ENCODE peak calls at places on chromosomes 4 and X, in eight cellular contexts. L is NCI-H2029 treated with DMSO at 0.1 percent for 48 hours, H is AG10803, O is amniotic epithelial cell, C is NB4, J is mesothelial cell of epicardium, D is NCI-H1092, X is NCI-H748 treated with DMSO at 0.1 percent for 48 hours. E is an unnamed sample.
A peak's percentile ranks its signal among the peaks of the same experiment; 100 is the strongest.

GRCh38 chr4:80173387-80173786 is 23.9 kb upstream of the PRDM8 start:
- DNase-seq in J (no peak), C (peak; percentile 73), H (peak; percentile 85), X (no peak), O (peak; percentile 42), D (no peak), L (no peak), E (peak; percentile 96)

GRCh38 chr4:139084425-139085093 is 69.0 kb downstream of the NOCT start:
- DNase-seq in X (peak; percentile 72), D (peak; percentile 86), L (peak; percentile 69), H (no peak), C (no peak), O (no peak), J (no peak), E (no peak)

GRCh38 chrX:71941771-71942170 is 31.1 kb downstream of the NHSL2 start:
- DNase-seq in J (no peak), C (no peak), H (peak; percentile 70), O (peak; percentile 76), X (no peak), L (no peak), D (no peak), E (peak; percentile 85)

GRCh38 chr4:107877361-107877760 is 52.6 kb downstream of the SGMS2 start:
- DNase-seq in D (no peak), C (no peak), O (no peak), J (no peak), H (no peak), L (no peak), X (no peak), E (no peak)

GRCh38 chr4:84878541-84878940 is 87.9 kb downstream of the WDFY3 start:
- DNase-seq in C (no peak), L (no peak), H (peak; percentile 16), J (no peak), X (no peak), O (peak; percentile 27), D (no peak), E (peak; percentile 41)

GRCh38 chrX:53449632-53450031 is 15.5 kb upstream of the HSD17B10 start:
- DNase-seq in O (no peak), D (no peak), H (no peak), X (no peak), L (no peak), C (no peak), J (no peak), E (peak; percentile 53)

GRCh38 chr4:126364290-126364978 is 1049.7 kb downstream of the FAT4 start:
- DNase-seq in D (no peak), C (no peak), X (no peak), J (no peak), L (no peak), O (peak; percentile 64), H (peak; percentile 9), E (peak; percentile 10)

GRCh38 chr4:15021946-15022345 is 19.7 kb downstream of the CPEB2 start:
- DNase-seq in C (no peak), X (no peak), D (no peak), H (no peak), L (no peak), J (no peak), O (no peak), E (no peak)

GRCh38 chrX:50586407-50586806 is 115.8 kb upstream of the DGKK start:
- DNase-seq in J (no peak), O (no peak), H (no peak), X (no peak), D (no peak), C (no peak), L (no peak), E (no peak)

GRCh38 chr4:4405358-4405962 is 18.6 kb downstream of the NSG1 start:
- DNase-seq in O (no peak), H (no peak), D (no peak), L (no peak), X (no peak), J (no peak), C (no peak), E (no peak)

GRCh38 chrX:53330331-53330730 is 48.9 kb upstream of the IQSEC2 start:
- DNase-seq in X (no peak), J (no peak), C (no peak), H (no peak), D (no peak), O (no peak), L (no peak), E (no peak)

GRCh38 chr4:71009796-71010588 is 16.5 kb downstream of the DCK start:
- DNase-seq in L (no peak), X (peak; percentile 7), O (peak; percentile 48), H (peak; percentile 51), C (peak; percentile 51), J (no peak), D (no peak), E (peak; percentile 63)

GRCh38 chrX:25737540-25737939 is 400.6 kb upstream of the MAGEB18 start:
- DNase-seq in X (no peak), O (no peak), H (no peak), C (no peak), L (no peak), D (no peak), J (no peak), E (no peak)

GRCh38 chr4:22389240-22389871 is 126.5 kb downstream of the ADGRA3 start:
- DNase-seq in C (peak; percentile 70), O (peak; percentile 79), X (peak; percentile 23), D (peak; percentile 19), L (peak; percentile 39), H (peak; percentile 82), J (no peak), E (peak; percentile 83)

GRCh38 chrX:115268421-115268820 is 21.1 kb upstream of the LUZP4 start:
- DNase-seq in D (no peak), O (no peak), X (no peak), J (no peak), L (no peak), C (peak; percentile 4), H (no peak), E (peak; percentile 7)

GRCh38 chrX:31931225-31931624 is 859.4 kb upstream of the FTHL17 start:
- DNase-seq in D (no peak), C (no peak), L (no peak), X (no peak), J (no peak), O (peak; percentile 83), H (no peak), E (peak; percentile 0)

GRCh38 chrX:96183843-96184242 is 500.8 kb upstream of the DIAPH2 start:
- DNase-seq in L (no peak), J (no peak), H (peak; percentile 1), O (no peak), X (no peak), C (peak; percentile 4), D (no peak), E (peak; percentile 14)

GRCh38 chrX:153598541-153599191 is at the start of gene CCNQ:
- DNase-seq in L (no peak), C (peak; percentile 57), J (no peak), D (peak; percentile 16), O (peak; percentile 17), H (peak; percentile 22), X (peak; percentile 11), E (peak; percentile 66)

GRCh38 chr4:21765810-21766407 is 182.7 kb downstream of the KCNIP4 start:
- DNase-seq in L (peak; percentile 35), J (no peak), D (peak; percentile 34), H (peak; percentile 29), O (peak; percentile 63), X (peak; percentile 22), C (peak; percentile 45), E (peak; percentile 61)

GRCh38 chr4:12595986-12596385 is 888.2 kb downstream of the RAB28 start:
- DNase-seq in D (no peak), O (no peak), L (no peak), H (no peak), X (no peak), J (no peak), C (no peak), E (no peak)

GRCh38 chrX:45756562-45756961 is 555.9 kb upstream of the DIPK2B start:
- DNase-seq in H (no peak), X (peak; percentile 39), D (peak; percentile 2), J (no peak), C (peak; percentile 27), O (no peak), L (peak; percentile 30), E (no peak)

GRCh38 chr4:168831585-168831918 is 178.5 kb downstream of the CBR4 start:
- DNase-seq in L (no peak), C (no peak), J (no peak), O (peak; percentile 21), H (no peak), D (no peak), X (no peak), E (peak; percentile 17)

GRCh38 chr4:52234539-52235174 is 183.6 kb downstream of the SPATA18 start:
- DNase-seq in X (peak; percentile 65), J (no peak), D (peak; percentile 55), O (peak; percentile 3), L (peak; percentile 0), H (peak; percentile 37), C (peak; percentile 10), E (peak; percentile 55)

GRCh38 chr4:152957437-152958185 is 21.5 kb downstream of the FHDC1 start:
- DNase-seq in X (no peak), O (peak; percentile 68), J (no peak), C (no peak), L (no peak), D (no peak), H (no peak), E (no peak)

GRCh38 chr4:138090145-138090917 is 151.8 kb downstream of the SLC7A11 start:
- DNase-seq in C (peak; percentile 70), L (peak; percentile 78), J (no peak), O (peak; percentile 70), X (peak; percentile 77), H (peak; percentile 78), D (peak; percentile 56), E (peak; percentile 74)

GRCh38 chr4:145795535-145795934 is 115.6 kb downstream of the C4orf51 start:
- DNase-seq in O (no peak), C (no peak), H (no peak), D (no peak), X (no peak), L (no peak), J (no peak), E (no peak)

GRCh38 chr4:113738251-113738650 is 23.3 kb downstream of the CAMK2D start:
- DNase-seq in L (no peak), C (no peak), H (peak; percentile 86), O (peak; percentile 73), J (no peak), D (peak; percentile 26), X (no peak), E (peak; percentile 68)

E was measured in GM23248.